ENCODE peak calls at places on chromosomes 6 and 20, in five cellular contexts. B, U, D, A and L are unnamed samples. For H4K20me1, the result is how much of the 10 kb centered on the place peaks cover.

GRCh38 chr20:62820208-62820961 is 3.5 kb downstream of the COL9A3 start:
- DNase-seq in D (no peak), B (no peak), A (no peak), U (no peak), L (no peak)

GRCh38 chr6:39281312-39281980 is 32.8 kb downstream of the KCNK17 start:
- DNase-seq in U (no peak), A (no peak), B (no peak), D (no peak), L (no peak)

GRCh38 chr20:63656451-63656850 is 1.7 kb upstream of the RTEL1 start:
- DNase-seq in D (no peak), U (no peak), B (no peak), A (no peak), L (no peak)

GRCh38 chr6:26342106-26342999 is 22.6 kb upstream of the BTN3A2 start:
- DNase-seq in U (peak), A (peak), B (peak), D (no peak), L (no peak)

GRCh38 chr6:114304304-114304887 is 38.4 kb downstream of the HS3ST5 start:
- DNase-seq in A (peak), U (peak), B (peak), D (peak), L (no peak)

GRCh38 chr6:113015249-113015648 is 668.1 kb downstream of the RFPL4B start:
- DNase-seq in A (peak), B (peak), D (no peak), U (no peak), L (no peak)

GRCh38 chr6:169213814-169214520 is 39.7 kb downstream of the THBS2 start:
- DNase-seq in D (no peak), A (no peak), U (no peak), B (no peak), L (no peak)

GRCh38 chr6:67000121-67000520 is 1293.1 kb upstream of the EYS start:
- DNase-seq in D (no peak), A (no peak), U (no peak), B (no peak), L (no peak)

GRCh38 chr6:114068119-114068518 is 97.2 kb upstream of the HDAC2 start:
- DNase-seq in A (no peak), D (no peak), U (no peak), B (no peak), L (no peak)

GRCh38 chr20:11011653-11012052 is 337.9 kb upstream of the JAG1 start:
- DNase-seq in D (no peak), B (no peak), U (no peak), A (no peak), L (no peak)

GRCh38 chr6:1689141-1689540 is 79.4 kb downstream of the FOXC1 start:
- DNase-seq in D (no peak), B (no peak), U (peak), A (no peak), L (no peak)

GRCh38 chr20:64247970-64248841 is 7.3 kb upstream of the PCMTD2 start:
- DNase-seq in B (no peak), A (no peak), U (no peak), D (no peak), L (no peak)

GRCh38 chr6:109296305-109296915 is 85.9 kb downstream of the CD164 start:
- DNase-seq in U (peak), D (peak), B (no peak), A (no peak), L (no peak)

GRCh38 chr6:38514399-38514798 is 125.3 kb downstream of the BTBD9 start:
- DNase-seq in D (no peak), U (no peak), A (no peak), B (no peak), L (no peak)

GRCh38 chr6:116556065-116556464 is 2.5 kb downstream of the CALHM4 start:
- DNase-seq in A (peak), D (no peak), U (peak), B (peak), L (no peak)

GRCh38 chr20:17573493-17573892 is 3.6 kb downstream of the DSTN start:
- DNase-seq in A (no peak), D (no peak), B (no peak), U (no peak), L (no peak)
- H3K4me2 ChIP-seq in A (no peak), D (no peak), B (peak), U (peak), L (no peak)

DNA sequence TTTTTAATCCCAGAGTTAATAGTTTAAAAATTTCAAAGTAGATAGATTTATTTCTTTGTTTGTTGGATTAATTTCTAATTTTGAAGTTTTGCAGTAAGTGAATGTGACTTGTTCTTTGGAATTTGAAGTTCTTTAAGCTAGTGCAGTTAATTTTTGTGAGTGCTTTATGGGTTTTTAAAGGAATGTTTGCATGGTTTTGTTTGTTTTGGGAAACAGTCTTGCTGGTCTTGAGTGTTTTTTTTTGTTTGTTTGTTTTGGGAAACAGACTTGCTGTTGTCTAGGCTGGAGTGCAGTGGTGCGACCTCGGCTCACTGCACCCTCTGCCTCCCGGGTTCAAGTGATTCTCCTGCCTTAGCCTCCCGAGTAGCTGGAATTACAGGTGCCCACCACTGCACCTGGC is 9.5 kb downstream of the PANK2 start:
- DNase-seq in D (no peak), A (no peak), B (no peak), U (peak), L (no peak)
- H4K20me1 ChIP-seq in D (half or more), A (under half), B (half or more), U (half or more), L (half or more)

GRCh38 chr20:35319206-35320197 is 27.3 kb upstream of the FAM83C start:
- DNase-seq in U (peak), D (no peak), B (peak), A (peak), L (no peak)
- H3K4me2 ChIP-seq in U (peak), D (peak), B (peak), A (peak), L (peak)

DNA sequence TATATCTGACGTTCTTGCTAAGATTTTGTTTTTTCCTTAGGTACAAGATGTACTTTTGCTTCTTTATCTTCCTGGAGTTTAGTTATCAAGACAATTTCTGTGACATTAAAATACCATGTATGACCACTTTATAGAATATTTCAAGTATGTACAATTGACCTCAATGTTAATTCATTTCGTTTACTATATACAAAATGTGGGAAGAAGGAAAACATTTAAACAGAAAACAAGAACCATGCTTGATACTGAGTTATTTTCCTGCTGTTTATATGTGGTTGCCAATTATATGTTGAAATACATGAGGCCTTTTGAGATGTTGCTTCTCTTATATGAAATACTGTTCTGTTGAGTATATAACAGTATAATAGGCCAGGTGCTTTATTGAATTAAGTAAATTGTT is 184.3 kb downstream of the JARID2 start:
- DNase-seq in B (no peak), A (peak), U (no peak), D (no peak), L (no peak)
- H4K20me1 ChIP-seq in B (half or more), A (under half), U (under half), D (under half), L (under half)

GRCh38 chr6:30091577-30092381 is 16.2 kb upstream of the RNF39 start:
- DNase-seq in B (peak), U (peak), A (peak), D (peak), L (no peak)

GRCh38 chr6:30093951-30094350 is 18.4 kb upstream of the RNF39 start:
- DNase-seq in U (no peak), D (no peak), A (no peak), B (no peak), L (no peak)

GRCh38 chr6:30096829-30097228 is 16.1 kb downstream of the TRIM31 start:
- DNase-seq in B (no peak), D (no peak), U (no peak), A (no peak), L (no peak)

GRCh38 chr6:30097902-30098606 is 14.8 kb downstream of the TRIM31 start:
- DNase-seq in A (no peak), D (no peak), B (no peak), U (no peak), L (no peak)

DNA sequence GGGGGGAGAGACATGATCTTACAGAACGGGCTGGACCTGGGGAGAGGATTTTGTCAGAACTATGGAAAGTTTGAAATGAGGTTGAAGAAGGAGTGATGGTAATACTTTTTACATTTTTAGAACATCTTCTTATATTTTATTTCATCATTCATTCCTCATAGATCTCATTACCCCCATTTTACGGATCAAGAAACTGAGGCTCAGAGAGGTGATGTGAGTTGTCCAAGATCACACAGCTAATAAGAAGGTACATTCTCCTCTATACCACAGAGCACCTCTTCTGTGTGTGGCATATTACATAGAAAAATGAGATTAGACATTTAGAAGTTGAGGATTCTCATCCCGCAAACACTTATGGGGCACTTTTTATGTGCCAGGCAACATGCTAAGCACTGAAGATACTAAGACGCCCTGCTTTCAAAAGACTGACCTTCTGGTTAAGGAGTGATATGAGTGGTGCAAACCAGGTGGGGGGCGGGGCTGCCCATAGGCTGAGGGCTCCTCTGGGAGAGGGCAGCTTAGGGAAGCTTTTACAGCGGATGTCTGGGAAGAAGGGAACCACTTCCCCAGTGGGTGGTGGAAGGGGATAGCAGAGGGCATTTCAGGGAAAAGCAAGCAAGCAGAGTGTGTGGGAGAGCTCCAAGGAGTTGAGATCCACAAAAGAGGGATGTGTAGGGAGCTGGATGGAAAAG is 17.4 kb upstream of the RNF39 start:
- DNase-seq in A (no peak), D (no peak), U (no peak), B (no peak), L (no peak)
- H3K4me2 ChIP-seq in A (no peak), D (no peak), U (no peak), B (no peak), L (no peak)

DNA sequence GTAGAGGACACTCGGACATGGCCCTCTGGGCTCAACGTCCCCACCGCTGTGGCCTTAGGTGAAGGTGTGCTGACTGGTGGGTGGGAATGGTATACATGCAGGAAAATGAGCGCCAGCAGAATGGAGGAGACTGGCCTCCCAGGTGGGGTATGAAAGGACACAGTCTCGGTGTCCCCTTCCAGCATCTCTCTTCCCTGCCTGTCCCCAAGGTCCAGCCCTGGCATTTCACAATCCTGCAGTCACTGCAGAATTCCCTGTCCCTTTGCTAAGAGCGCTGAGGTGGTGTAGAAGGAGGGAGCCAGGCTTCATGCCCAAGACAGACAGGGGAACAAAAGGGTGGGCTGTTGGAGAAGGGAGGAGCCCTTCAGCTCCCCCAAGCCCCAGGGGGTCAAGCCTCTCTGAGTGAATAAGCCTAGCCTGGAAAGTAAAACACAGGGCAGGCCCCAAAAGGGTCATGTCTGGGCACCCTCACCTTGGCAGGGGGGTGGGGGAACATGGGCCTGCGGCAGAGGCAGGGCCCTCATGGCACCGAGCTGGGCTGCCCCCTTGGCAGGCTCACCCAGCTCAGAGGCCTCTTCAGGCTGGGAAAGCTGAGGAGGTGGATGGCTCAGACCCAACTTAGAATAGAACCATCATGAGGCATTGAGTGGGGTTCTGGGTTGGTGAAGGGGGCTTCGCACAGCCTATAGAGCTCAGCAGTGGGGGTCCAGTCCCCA is 23.9 kb downstream of the TFEB start:
- DNase-seq in D (no peak), B (no peak), A (no peak), U (no peak), L (no peak)
- H4K20me1 ChIP-seq in D (under half), B (under half), A (under half), U (under half), L (under half)

GRCh38 chr6:130377371-130377770 is 11.6 kb downstream of the TMEM200A start:
- DNase-seq in B (no peak), A (peak), U (no peak), D (no peak), L (no peak)

GRCh38 chr6:130382872-130383490 is 17.2 kb downstream of the TMEM200A start:
- DNase-seq in U (no peak), D (no peak), B (no peak), A (no peak), L (peak)

GRCh38 chr6:130381459-130382380 is 15.9 kb downstream of the TMEM200A start:
- DNase-seq in A (no peak), D (no peak), B (no peak), U (no peak), L (no peak)

GRCh38 chr6:130377911-130378310 is 12.1 kb downstream of the TMEM200A start:
- DNase-seq in U (no peak), A (no peak), B (no peak), D (no peak), L (no peak)

DNA sequence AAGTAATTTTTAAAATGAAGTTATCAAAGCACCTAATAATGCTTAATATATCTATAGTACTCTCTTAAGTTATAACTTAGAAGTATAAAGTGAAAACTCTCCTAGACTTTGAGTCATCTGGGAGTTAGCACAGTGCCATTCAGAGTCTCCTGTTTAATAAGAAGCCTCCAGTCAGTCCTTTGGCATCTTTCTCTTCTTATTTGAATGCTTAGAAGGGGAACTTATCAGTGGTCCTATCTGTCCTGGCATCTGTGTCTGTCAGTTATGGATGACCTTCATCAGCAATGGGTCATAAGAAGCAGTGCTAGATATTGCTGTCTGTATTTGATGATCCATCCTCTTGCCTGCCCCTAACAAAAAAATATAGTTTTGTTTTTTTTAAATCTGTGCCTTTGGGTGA is 15.2 kb downstream of the TMEM200A start:
- DNase-seq in D (no peak), U (no peak), A (no peak), B (no peak), L (no peak)
- H3K4me2 ChIP-seq in D (no peak), U (no peak), A (no peak), B (no peak), L (no peak)

DNA sequence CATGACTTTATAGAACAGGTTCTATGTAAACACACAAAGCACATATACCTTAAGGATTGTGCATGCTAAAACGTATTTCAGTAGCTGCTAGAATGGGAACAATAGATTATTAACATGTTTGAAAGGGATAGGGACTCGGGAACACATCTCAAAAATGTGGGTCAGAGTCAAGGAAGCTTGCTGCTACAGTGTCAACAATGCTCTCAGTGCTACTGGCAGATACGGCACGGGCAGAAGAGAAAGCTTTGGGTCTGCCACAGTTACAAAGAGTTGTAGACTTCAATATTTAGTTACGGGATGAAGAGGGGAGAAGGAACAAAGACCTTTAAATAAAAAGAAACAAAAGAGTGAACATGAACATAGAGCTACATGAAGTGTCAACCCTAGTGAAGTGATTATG is 170.5 kb downstream of the BACH2 start:
- DNase-seq in B (no peak), D (no peak), A (no peak), U (no peak), L (no peak)
- H4K20me1 ChIP-seq in B (under half), D (under half), A (under half), U (under half), L (under half)